ENCODE peak calls at places on chromosomes 6 and 20, in ten cellular contexts. U is AG04450, M is astrocyte of the spinal cord, I is MM.1S, K is kidney epithelial cell, N is sigmoid colon, F is HCT116, T is choroid plexus epithelial cell, O is ovary, Y is IMR-90. H is an unnamed sample.
A peak's percentile ranks its signal among the peaks of the same experiment; 100 is the strongest.

GRCh38 chr6:45420083-45420908 is 42.6 kb upstream of the SUPT3H start:
- DNase-seq in U (no peak), M (peak; percentile 84), I (peak; percentile 83), K (no peak), N (peak; percentile 62), F (no peak), T (peak; percentile 77), O (no peak), Y (peak; percentile 64), H (peak; percentile 63)

GRCh38 chr6:143060806-143061596 is at the start of gene AIG1:
- DNase-seq in U (peak; percentile 2), M (no peak), I (no peak), K (no peak), N (no peak), F (peak; percentile 47), T (no peak), O (no peak), Y (no peak), H (peak; percentile 57)

GRCh38 chr6:35033683-35034082 is 107.5 kb downstream of the TCP11 start:
- DNase-seq in U (no peak), M (no peak), I (no peak), K (no peak), N (no peak), F (no peak), T (no peak), O (no peak), Y (no peak), H (no peak)

GRCh38 chr6:125363010-125363359 is 61.2 kb upstream of the HDDC2 start:
- DNase-seq in U (no peak), M (peak; percentile 68), I (no peak), K (peak; percentile 42), N (no peak), F (no peak), T (no peak), O (no peak), Y (peak; percentile 42), H (peak; percentile 56)

GRCh38 chr20:38060536-38060935 is 27.0 kb downstream of the RPRD1B start:
- DNase-seq in U (no peak), M (peak; percentile 56), I (no peak), K (no peak), N (no peak), F (no peak), T (peak; percentile 85), O (no peak), Y (peak; percentile 58), H (peak; percentile 5)

GRCh38 chr6:135922746-135923145 is 71.2 kb downstream of the PDE7B start:
- DNase-seq in U (no peak), M (peak; percentile 87), I (no peak), K (no peak), N (peak; percentile 88), F (no peak), T (peak; percentile 40), O (no peak), Y (peak; percentile 58), H (peak; percentile 94)

GRCh38 chr6:135257641-135258405 is 76.7 kb downstream of the MYB start:
- DNase-seq in U (no peak), M (no peak), I (peak; percentile 7), K (no peak), N (no peak), F (no peak), T (peak; percentile 25), O (no peak), Y (no peak), H (no peak)

GRCh38 chr6:124226396-124226795 is 422.7 kb downstream of the NKAIN2 start:
- DNase-seq in U (no peak), M (peak; percentile 88), I (no peak), K (no peak), N (no peak), F (no peak), T (peak; percentile 87), O (no peak), Y (no peak), H (peak; percentile 2)

GRCh38 chr20:36307412-36308317 is 1.5 kb downstream of the DLGAP4 start:
- DNase-seq in U (no peak), M (no peak), I (no peak), K (no peak), N (peak; percentile 52), F (no peak), T (no peak), O (no peak), Y (no peak), H (no peak)

GRCh38 chr20:36304786-36305495 is 1.2 kb upstream of the DLGAP4 start:
- DNase-seq in U (no peak), M (peak; percentile 1), I (no peak), K (no peak), N (peak; percentile 29), F (no peak), T (no peak), O (no peak), Y (no peak), H (no peak)

GRCh38 chr20:36308318-36308710 is 2.2 kb downstream of the DLGAP4 start:
- DNase-seq in U (no peak), M (no peak), I (no peak), K (no peak), N (peak; percentile 57), F (no peak), T (no peak), O (no peak), Y (no peak), H (no peak)

GRCh38 chr20:36305602-36306556 is at the start of gene DLGAP4:
- DNase-seq in U (no peak), M (no peak), I (no peak), K (no peak), N (peak; percentile 45), F (no peak), T (no peak), O (no peak), Y (no peak), H (no peak)

GRCh38 chr20:36306557-36307411 is 645 bp downstream of the DLGAP4 start:
- DNase-seq in U (no peak), M (no peak), I (no peak), K (no peak), N (peak; percentile 50), F (no peak), T (no peak), O (no peak), Y (no peak), H (no peak)
- H3K4me3 ChIP-seq in U (no peak overlapping the region), M (no peak overlapping the region), I (peak overlapping the region; percentile 21), K (no peak overlapping the region), N (no peak overlapping the region), F (no peak overlapping the region), T (no peak overlapping the region), O (no peak overlapping the region), Y (no peak overlapping the region), H (no peak overlapping the region)

DNA sequence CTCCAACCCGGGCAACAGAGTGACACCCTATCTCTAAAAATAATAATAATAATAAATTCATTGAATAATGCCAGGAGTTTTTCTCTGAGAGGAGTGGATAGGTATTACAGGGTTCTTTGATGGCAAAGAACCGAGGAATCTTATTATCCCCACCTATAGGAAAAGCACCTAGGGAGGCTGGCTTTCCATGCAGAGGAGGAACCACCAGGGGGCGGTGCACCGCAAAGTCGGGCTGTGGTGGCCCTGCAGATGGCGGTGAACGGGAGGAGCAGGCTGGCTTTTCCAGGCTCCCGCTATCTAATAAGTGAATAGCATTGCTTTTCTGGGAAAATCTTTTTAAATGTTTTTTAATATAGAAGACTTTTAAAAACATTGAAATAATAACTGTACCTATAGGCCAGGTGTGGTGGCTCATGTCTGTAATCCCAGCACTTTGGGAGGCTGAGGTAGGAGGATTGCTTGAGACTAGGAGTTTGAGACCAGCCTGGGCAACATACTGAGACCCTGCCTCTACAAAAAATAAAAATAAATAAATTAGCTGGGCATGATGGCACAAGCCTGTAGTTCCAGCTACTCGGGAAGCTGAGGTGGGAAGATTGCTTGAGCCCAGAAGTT is 864.2 kb downstream of the KIF16B start:
- DNase-seq in U (no peak), M (no peak), I (peak; percentile 47), K (no peak), N (no peak), F (no peak), T (peak; percentile 15), O (no peak), Y (no peak), H (no peak)
- TF ChIP-seq CTCF in U (peak; percentile 54), M (peak; percentile 63), I (peak; percentile 62), K (peak; percentile 43), N (peak; percentile 18), F (peak; percentile 36), T (peak; percentile 66), O (no peak), Y (peak; percentile 27), H (peak; percentile 26)

DNA sequence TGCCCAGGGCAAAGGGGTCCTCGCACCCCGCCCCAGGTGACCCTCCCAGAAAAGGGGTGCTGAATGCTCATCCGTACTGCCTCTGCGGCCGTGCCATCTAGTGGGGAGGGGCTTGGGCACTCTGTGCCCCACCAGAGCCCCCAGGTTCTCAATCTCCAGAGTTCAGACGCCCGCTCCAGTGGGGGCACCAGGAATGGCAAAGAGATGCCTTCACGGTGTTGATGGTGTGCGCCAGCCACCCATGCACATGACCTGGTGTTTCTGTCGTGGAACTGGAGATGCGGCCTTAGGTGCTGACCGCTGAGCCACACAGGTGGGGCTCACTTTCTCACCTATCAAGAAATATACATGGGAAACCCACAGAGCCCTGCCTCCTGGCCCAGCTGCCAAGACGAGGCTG is 30.8 kb downstream of the GNAS-AS1 start:
- DNase-seq in U (no peak), M (no peak), I (no peak), K (no peak), N (no peak), F (no peak), T (no peak), O (no peak), Y (no peak), H (no peak)
- H3K4me3 ChIP-seq in U (no peak overlapping the region), M (no peak overlapping the region), I (no peak overlapping the region), K (no peak overlapping the region), N (no peak overlapping the region), F (no peak overlapping the region), T (no peak overlapping the region), O (no peak overlapping the region), Y (no peak overlapping the region), H (no peak overlapping the region)

GRCh38 chr20:23141450-23142161 is 55.5 kb upstream of the CD93 start:
- DNase-seq in U (no peak), M (no peak), I (no peak), K (no peak), N (peak; percentile 19), F (no peak), T (no peak), O (peak; percentile 61), Y (no peak), H (no peak)

GRCh38 chr20:23144856-23145255 is 58.7 kb upstream of the CD93 start:
- DNase-seq in U (no peak), M (no peak), I (no peak), K (no peak), N (peak; percentile 22), F (no peak), T (no peak), O (no peak), Y (no peak), H (no peak)

GRCh38 chr20:23142162-23143050 is 56.3 kb upstream of the CD93 start:
- DNase-seq in U (no peak), M (no peak), I (no peak), K (no peak), N (peak; percentile 62), F (no peak), T (no peak), O (no peak), Y (no peak), H (no peak)

GRCh38 chr20:23143986-23144695 is 58.0 kb upstream of the CD93 start:
- DNase-seq in U (no peak), M (no peak), I (no peak), K (no peak), N (peak; percentile 59), F (no peak), T (no peak), O (no peak), Y (no peak), H (no peak)

DNA sequence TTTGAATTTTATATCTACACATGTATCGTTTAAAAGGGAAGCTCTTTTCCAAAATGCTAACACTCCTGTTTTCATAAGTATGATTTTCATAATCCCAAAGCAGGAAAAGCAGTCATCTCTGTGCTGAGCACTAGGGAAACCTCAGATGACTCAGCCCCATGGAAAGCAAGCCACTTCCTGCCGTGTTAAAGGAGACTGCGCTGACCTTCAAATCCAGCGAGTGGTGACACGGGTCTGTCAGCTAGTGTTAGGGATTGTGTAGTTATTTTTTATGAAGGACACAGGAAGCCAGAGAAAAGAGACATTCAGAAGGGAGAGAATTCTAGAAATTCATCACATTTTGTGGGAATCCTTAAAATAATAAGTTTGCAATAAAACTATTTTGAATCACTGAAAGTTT is 57.0 kb upstream of the CD93 start:
- DNase-seq in U (no peak), M (peak; percentile 79), I (no peak), K (peak; percentile 34), N (peak; percentile 76), F (peak; percentile 47), T (peak; percentile 84), O (peak; percentile 56), Y (peak; percentile 85), H (peak; percentile 75)
- TF ChIP-seq CTCF in U (no peak), M (no peak), I (no peak), K (no peak), N (no peak), F (no peak), T (no peak), O (no peak), Y (no peak), H (no peak)

H was measured in fibroblast of the aortic adventitia.